ENCODE peak calls at places on chromosome 22, in seven cellular contexts. S is kidney epithelial cell, E is Right ventricle myocardium superior, R is fibroblast of pulmonary artery, H is LHCN-M2, D is dorsolateral prefrontal cortex, O is NCI-H774. A is an unnamed sample.

GRCh38 chr22:41619979-41620645 is 731 bp downstream of the DESI1 start:
- DNase-seq in S (no peak), E (peak), R (no peak), H (no peak), D (peak), O (no peak), A (peak)

GRCh38 chr22:31537019-31537535 is 40.7 kb downstream of the SFI1 start:
- DNase-seq in S (no peak), E (no peak), R (peak), H (peak), D (no peak), O (no peak), A (no peak)

GRCh38 chr22:28174509-28174908 is 255.5 kb upstream of the PITPNB start:
- DNase-seq in S (no peak), E (no peak), R (no peak), H (no peak), D (no peak), O (no peak), A (no peak)

GRCh38 chr22:43263645-43264514 is 76.9 kb upstream of the TTLL12 start:
- DNase-seq in S (peak), E (peak), R (peak), H (peak), D (no peak), O (no peak), A (peak)

GRCh38 chr22:44211256-44211945 is 30.7 kb downstream of the PARVG start:
- DNase-seq in S (no peak), E (no peak), R (no peak), H (no peak), D (no peak), O (no peak), A (no peak)

GRCh38 chr22:50243704-50244419 is 961 bp downstream of the TUBGCP6 start:
- DNase-seq in S (no peak), E (no peak), R (no peak), H (peak), D (no peak), O (no peak), A (no peak)

GRCh38 chr22:25757686-25758085 is 15.7 kb downstream of the MYO18B start:
- DNase-seq in S (no peak), E (no peak), R (no peak), H (no peak), D (no peak), O (no peak), A (no peak)

GRCh38 chr22:50319503-50319951 is 7.3 kb downstream of the DENND6B start:
- DNase-seq in S (no peak), E (no peak), R (no peak), H (no peak), D (no peak), O (no peak), A (no peak)

GRCh38 chr22:27719535-27720227 is 81.9 kb downstream of the MN1 start:
- DNase-seq in S (no peak), E (no peak), R (peak), H (peak), D (peak), O (no peak), A (no peak)

GRCh38 chr22:43343262-43343988 is at the start of gene SCUBE1:
- DNase-seq in S (no peak), E (peak), R (peak), H (no peak), D (no peak), O (peak), A (peak)

GRCh38 chr22:41983516-41983915 is 14.3 kb downstream of the SEPTIN3 start:
- DNase-seq in S (no peak), E (no peak), R (peak), H (peak), D (no peak), O (no peak), A (no peak)

GRCh38 chr22:20523118-20523983 is 15.9 kb downstream of the MED15 start:
- DNase-seq in S (no peak), E (no peak), R (peak), H (peak), D (no peak), O (no peak), A (no peak)

GRCh38 chr22:19595532-19595931 is 71.3 kb upstream of the CLDN5 start:
- DNase-seq in S (no peak), E (no peak), R (no peak), H (no peak), D (no peak), O (no peak), A (no peak)

GRCh38 chr22:39277135-39277607 is 32.4 kb upstream of the PDGFB start:
- DNase-seq in S (no peak), E (no peak), R (peak), H (peak), D (no peak), O (no peak), A (no peak)

GRCh38 chr22:47997612-47998011 is 1235.2 kb downstream of the TBC1D22A start:
- DNase-seq in S (no peak), E (no peak), R (no peak), H (no peak), D (no peak), O (no peak), A (no peak)

GRCh38 chr22:48753752-48754517 is 1073.7 kb downstream of the BRD1 start:
- DNase-seq in S (no peak), E (no peak), R (no peak), H (no peak), D (no peak), O (no peak), A (no peak)

GRCh38 chr22:47656806-47657205 is 894.4 kb downstream of the TBC1D22A start:
- DNase-seq in S (no peak), E (no peak), R (no peak), H (no peak), D (no peak), O (no peak), A (no peak)

GRCh38 chr22:26974914-26975313 is 317.5 kb downstream of the MIAT start:
- DNase-seq in S (no peak), E (no peak), R (no peak), H (no peak), D (no peak), O (no peak), A (no peak)

GRCh38 chr22:29740216-29740615 is 20.4 kb downstream of the CABP7 start:
- DNase-seq in S (no peak), E (no peak), R (no peak), H (no peak), D (no peak), O (no peak), A (no peak)

GRCh38 chr22:41397143-41397811 is 15.5 kb downstream of the TEF start:
- DNase-seq in S (no peak), E (no peak), R (no peak), H (no peak), D (no peak), O (no peak), A (no peak)

GRCh38 chr22:30079952-30080533 is at the start of gene HORMAD2:
- DNase-seq in S (peak), E (peak), R (peak), H (no peak), D (peak), O (no peak), A (no peak)

GRCh38 chr22:48745842-48746788 is 1081.6 kb downstream of the BRD1 start:
- DNase-seq in S (no peak), E (no peak), R (no peak), H (no peak), D (peak), O (no peak), A (no peak)

A was measured in SK-N-SH.